ENCODE peak calls at places on chromosomes 4 and X, in six cellular contexts. E is substantia nigra, N is stomach, M is NCI-H774, V is neural crest cell, A is cardiac muscle cell. O is an unnamed sample.
A peak's percentile ranks its signal among the peaks of the same experiment; 100 is the strongest.

GRCh38 chr4:113394730-113395530 is 345.5 kb downstream of the ANK2 start:
- DNase-seq in E (peak; percentile 44), N (peak; percentile 37), M (peak; percentile 57), V (peak; percentile 62), A (peak; percentile 90), O (peak; percentile 73)

GRCh38 chrX:48897157-48897620 is 379 bp downstream of the TIMM17B start:
- DNase-seq in E (peak; percentile 52), N (peak; percentile 73), M (peak; percentile 61), V (peak; percentile 64), A (peak; percentile 88), O (peak; percentile 90)

GRCh38 chr4:185915817-185916216 is 103.8 kb upstream of the SORBS2 start:
- DNase-seq in E (no peak), N (no peak), M (no peak), V (no peak), A (no peak), O (no peak)

GRCh38 chr4:171118091-171118490 is 695.1 kb upstream of the GALNTL6 start:
- DNase-seq in E (no peak), N (no peak), M (no peak), V (no peak), A (no peak), O (no peak)

GRCh38 chrX:627510-627964 is 3.1 kb upstream of the SHOX start:
- DNase-seq in E (no peak), N (no peak), M (no peak), V (no peak), A (no peak), O (no peak)

GRCh38 chr4:139922625-139923024 is 231.4 kb downstream of the MAML3 start:
- DNase-seq in E (no peak), N (no peak), M (no peak), V (no peak), A (no peak), O (no peak)

GRCh38 chr4:66829310-66829709 is 716.0 kb downstream of the CENPC start:
- DNase-seq in E (no peak), N (no peak), M (no peak), V (no peak), A (no peak), O (no peak)

GRCh38 chr4:184684491-184685189 is 35.1 kb downstream of the PRIMPOL start:
- DNase-seq in E (no peak), N (peak; percentile 52), M (no peak), V (no peak), A (no peak), O (no peak)

GRCh38 chr4:113699772-113700171 is 61.8 kb downstream of the CAMK2D start:
- DNase-seq in E (no peak), N (no peak), M (no peak), V (no peak), A (no peak), O (no peak)

GRCh38 chr4:83708500-83709175 is 172.7 kb downstream of the GPAT3 start:
- DNase-seq in E (no peak), N (no peak), M (no peak), V (no peak), A (no peak), O (no peak)

GRCh38 chrX:32987139-32987538 is 224.2 kb downstream of the DMD start:
- DNase-seq in E (no peak), N (no peak), M (no peak), V (no peak), A (peak; percentile 84), O (no peak)

GRCh38 chr4:97496298-97496873 is 646.9 kb downstream of the STPG2 start:
- DNase-seq in E (no peak), N (no peak), M (no peak), V (no peak), A (no peak), O (peak; percentile 56)

GRCh38 chr4:147610666-147611065 is 6.5 kb upstream of the TMEM184C start:
- DNase-seq in E (no peak), N (no peak), M (no peak), V (no peak), A (no peak), O (no peak)

GRCh38 chr4:130424211-130424610 is 1328.3 kb downstream of the C4orf33 start:
- DNase-seq in E (no peak), N (no peak), M (no peak), V (no peak), A (no peak), O (no peak)

GRCh38 chr4:56253631-56254241 is 133.6 kb downstream of the AASDH start:
- DNase-seq in E (no peak), N (no peak), M (no peak), V (no peak), A (no peak), O (no peak)

GRCh38 chr4:7807351-7807921 is 132.2 kb downstream of the AFAP1 start:
- DNase-seq in E (no peak), N (no peak), M (no peak), V (no peak), A (no peak), O (no peak)

GRCh38 chr4:26857278-26858034 is 3.2 kb upstream of the STIM2 start:
- DNase-seq in E (peak; percentile 76), N (peak; percentile 94), M (peak; percentile 91), V (peak; percentile 64), A (peak; percentile 89), O (peak; percentile 64)

GRCh38 chrX:84737471-84737871 is 235.2 kb upstream of the HDX start:
- DNase-seq in E (no peak), N (no peak), M (no peak), V (no peak), A (no peak), O (no peak)

GRCh38 chr4:42492977-42493376 is 95.7 kb downstream of the SHISA3 start:
- DNase-seq in E (no peak), N (no peak), M (no peak), V (no peak), A (no peak), O (no peak)

GRCh38 chr4:134018845-134019244 is 182.7 kb downstream of the PABPC4L start:
- DNase-seq in E (no peak), N (no peak), M (no peak), V (no peak), A (no peak), O (no peak)

GRCh38 chrX:119486745-119487144 is 18.5 kb downstream of the SLC25A5 start:
- DNase-seq in E (no peak), N (no peak), M (no peak), V (no peak), A (no peak), O (no peak)

GRCh38 chr4:78984593-78984992 is 45.4 kb upstream of the PAQR3 start:
- DNase-seq in E (no peak), N (no peak), M (no peak), V (no peak), A (no peak), O (no peak)

GRCh38 chr4:27917381-27917780 is 1056.7 kb downstream of the STIM2 start:
- DNase-seq in E (no peak), N (no peak), M (no peak), V (no peak), A (peak; percentile 0), O (no peak)

GRCh38 chrX:3501833-3502535 is 155.5 kb upstream of the MXRA5 start:
- DNase-seq in E (no peak), N (no peak), M (no peak), V (no peak), A (no peak), O (no peak)

GRCh38 chrX:85111347-85111746 is 107.7 kb downstream of the APOOL start:
- DNase-seq in E (no peak), N (no peak), M (no peak), V (no peak), A (peak; percentile 31), O (peak; percentile 4)

GRCh38 chr4:36235306-36235705 is 9.0 kb downstream of the ARAP2 start:
- DNase-seq in E (no peak), N (no peak), M (no peak), V (no peak), A (no peak), O (no peak)

GRCh38 chrX:136250191-136251041 is 784 bp downstream of the MAP7D3 start:
- DNase-seq in E (no peak), N (no peak), M (no peak), V (no peak), A (peak; percentile 18), O (no peak)

GRCh38 chrX:39204945-39205344 is 403.7 kb downstream of the MID1IP1 start:
- DNase-seq in E (no peak), N (no peak), M (no peak), V (no peak), A (no peak), O (no peak)

GRCh38 chr4:14336656-14337055 is 665.6 kb upstream of the CPEB2 start:
- DNase-seq in E (no peak), N (no peak), M (no peak), V (no peak), A (no peak), O (no peak)

GRCh38 chrX:150575415-150575814 is 7.0 kb downstream of the MTM1 start:
- DNase-seq in E (no peak), N (no peak), M (no peak), V (no peak), A (no peak), O (no peak)